ENCODE peak calls at places on chromosomes 4 and X, in six cellular contexts. B is endothelial cell of umbilical vein, W is fibroblast of lung, M is PC-3, R is mammary epithelial cell, C is neural progenitor cell. I is an unnamed sample.

GRCh38 chrX:74537011-74537390 is 77.4 kb downstream of the RLIM start:
- DNase-seq in B (peak; percentile 15), W (peak; percentile 47), M (no peak), R (no peak), C (no peak), I (no peak)

GRCh38 chr4:120725639-120726585 is 196.6 kb downstream of the PRDM5 start:
- DNase-seq in B (no peak), W (no peak), M (no peak), R (no peak), C (no peak), I (no peak)

GRCh38 chrX:47489507-47490275 is 6.7 kb upstream of the ZNF41 start:
- DNase-seq in B (no peak), W (no peak), M (no peak), R (no peak), C (no peak), I (no peak)

GRCh38 chr4:39565925-39566630 is 38.8 kb upstream of the UGDH start:
- DNase-seq in B (peak; percentile 51), W (peak; percentile 77), M (peak; percentile 77), R (peak; percentile 84), C (no peak), I (peak; percentile 54)

GRCh38 chr4:110681381-110681780 is 58.5 kb upstream of the PITX2 start:
- DNase-seq in B (no peak), W (no peak), M (no peak), R (no peak), C (no peak), I (no peak)

GRCh38 chrX:30939928-30940327 is 50.9 kb upstream of the TAB3 start:
- DNase-seq in B (no peak), W (no peak), M (no peak), R (no peak), C (no peak), I (no peak)

GRCh38 chrX:1150569-1151347 is 61.7 kb downstream of the CRLF2 start:
- DNase-seq in B (no peak), W (no peak), M (no peak), R (no peak), C (no peak), I (no peak)

GRCh38 chrX:85084770-85085393 is 81.2 kb downstream of the APOOL start:
- DNase-seq in B (peak; percentile 27), W (peak; percentile 46), M (peak; percentile 55), R (peak; percentile 14), C (peak; percentile 17), I (no peak)

GRCh38 chr4:150033937-150034336 is 44.3 kb upstream of the DCLK2 start:
- DNase-seq in B (peak; percentile 38), W (peak; percentile 69), M (peak; percentile 31), R (peak; percentile 25), C (no peak), I (no peak)

GRCh38 chr4:174464949-174465348 is 57.3 kb downstream of the HPGD start:
- DNase-seq in B (no peak), W (no peak), M (no peak), R (no peak), C (no peak), I (no peak)

GRCh38 chr4:53014881-53015280 is 152.8 kb downstream of the RASL11B start:
- DNase-seq in B (no peak), W (no peak), M (no peak), R (no peak), C (no peak), I (no peak)

GRCh38 chrX:103330601-103331397 is 760 bp downstream of the TCEAL7 start:
- DNase-seq in B (peak; percentile 12), W (peak; percentile 1), M (no peak), R (no peak), C (peak; percentile 69), I (no peak)

GRCh38 chr4:121599049-121599448 is 97.7 kb downstream of the ANXA5 start:
- DNase-seq in B (peak; percentile 40), W (no peak), M (no peak), R (no peak), C (no peak), I (no peak)

GRCh38 chr4:35559559-35560365 is 684.6 kb downstream of the ARAP2 start:
- DNase-seq in B (no peak), W (no peak), M (no peak), R (peak; percentile 0), C (peak; percentile 23), I (no peak)

GRCh38 chrX:139932077-139932900 is 564 bp downstream of the ATP11C start:
- DNase-seq in B (peak; percentile 22), W (peak; percentile 30), M (peak; percentile 31), R (peak; percentile 35), C (peak; percentile 77), I (no peak)

GRCh38 chrX:6614516-6614915 is 79.6 kb upstream of the VCX3A start:
- DNase-seq in B (no peak), W (no peak), M (no peak), R (no peak), C (peak; percentile 1), I (no peak)

GRCh38 chr4:121457278-121457875 is 76.6 kb upstream of the QRFPR start:
- DNase-seq in B (no peak), W (no peak), M (no peak), R (no peak), C (no peak), I (no peak)

GRCh38 chr4:8188743-8189550 is 10.1 kb upstream of the SH3TC1 start:
- DNase-seq in B (no peak), W (peak; percentile 48), M (peak; percentile 11), R (peak; percentile 98), C (no peak), I (peak; percentile 99)

GRCh38 chr4:76755756-76756155 is 142.2 kb downstream of the SOWAHB start:
- DNase-seq in B (no peak), W (no peak), M (no peak), R (no peak), C (no peak), I (no peak)

GRCh38 chr4:74267998-74268606 is 40.2 kb upstream of the EPGN start:
- DNase-seq in B (peak; percentile 14), W (peak; percentile 63), M (peak; percentile 94), R (peak; percentile 83), C (no peak), I (peak; percentile 28)

GRCh38 chr4:23058113-23058512 is 365.4 kb downstream of the GBA3 start:
- DNase-seq in B (no peak), W (no peak), M (no peak), R (no peak), C (no peak), I (no peak)

GRCh38 chr4:6692806-6693205 is 872 bp upstream of the S100P start:
- DNase-seq in B (no peak), W (peak; percentile 54), M (peak; percentile 72), R (peak; percentile 21), C (no peak), I (no peak)

GRCh38 chr4:6695660-6696581 is 2.2 kb downstream of the S100P start:
- DNase-seq in B (no peak), W (no peak), M (peak; percentile 92), R (peak; percentile 19), C (no peak), I (no peak)

GRCh38 chr4:6694177-6694901 is 661 bp downstream of the S100P start:
- DNase-seq in B (peak; percentile 21), W (no peak), M (no peak), R (no peak), C (no peak), I (no peak)

GRCh38 chr4:6692379-6692778 is 1.3 kb upstream of the S100P start:
- DNase-seq in B (no peak), W (no peak), M (no peak), R (no peak), C (no peak), I (no peak)

DNA sequence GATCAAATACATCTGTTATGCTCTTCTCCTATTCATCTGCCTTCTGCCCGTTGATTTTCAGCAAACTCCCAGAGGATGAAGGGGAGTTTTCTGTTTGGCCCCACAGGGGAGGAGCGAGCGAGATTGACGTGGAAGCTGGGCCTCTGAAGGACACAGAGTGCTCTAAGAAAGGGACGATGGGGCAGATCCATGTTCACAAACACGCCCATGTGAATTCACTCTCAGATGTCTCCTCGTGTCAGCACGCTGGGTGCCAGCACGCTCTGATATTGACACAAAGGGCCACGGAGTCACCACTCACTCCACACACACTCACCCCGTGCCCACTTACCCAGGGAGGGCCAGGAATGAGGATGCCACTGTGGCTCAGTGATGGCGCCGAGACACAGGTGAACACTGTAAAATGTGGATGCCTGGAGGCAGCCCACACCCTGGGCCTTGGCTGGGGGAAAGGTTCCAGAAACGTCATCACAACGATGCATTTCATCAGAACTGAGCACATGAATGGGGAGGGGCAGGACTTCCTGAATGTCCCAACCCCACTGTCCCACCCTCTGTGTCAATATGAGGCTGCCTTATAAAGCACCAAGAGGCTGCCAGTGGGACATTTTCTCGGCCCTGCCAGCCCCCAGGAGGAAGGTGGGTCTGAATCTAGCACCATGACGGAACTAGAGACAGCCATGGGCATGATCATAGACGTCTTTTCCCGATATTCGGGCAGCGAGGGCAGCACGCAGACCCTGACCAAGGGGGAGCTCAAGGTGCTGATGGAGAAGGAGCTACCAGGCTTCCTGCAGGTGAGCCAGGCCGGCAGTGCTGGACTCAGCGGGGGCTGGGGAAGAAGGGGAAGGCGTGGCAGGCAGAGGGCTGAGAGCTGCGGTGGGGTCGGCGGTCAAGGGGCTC is at the start of gene S100P:
- DNase-seq in B (no peak), W (no peak), M (peak; percentile 57), R (no peak), C (no peak), I (no peak)
- H3K4me1 ChIP-seq in B (peaks cover 8% of the 10 kb centered on the region), W (peaks cover 11% of the 10 kb centered on the region), M (peaks cover 66% of the 10 kb centered on the region), R (peaks cover 31% of the 10 kb centered on the region), C (no peaks in the 10 kb centered on the region), I (peaks cover 33% of the 10 kb centered on the region)

DNA sequence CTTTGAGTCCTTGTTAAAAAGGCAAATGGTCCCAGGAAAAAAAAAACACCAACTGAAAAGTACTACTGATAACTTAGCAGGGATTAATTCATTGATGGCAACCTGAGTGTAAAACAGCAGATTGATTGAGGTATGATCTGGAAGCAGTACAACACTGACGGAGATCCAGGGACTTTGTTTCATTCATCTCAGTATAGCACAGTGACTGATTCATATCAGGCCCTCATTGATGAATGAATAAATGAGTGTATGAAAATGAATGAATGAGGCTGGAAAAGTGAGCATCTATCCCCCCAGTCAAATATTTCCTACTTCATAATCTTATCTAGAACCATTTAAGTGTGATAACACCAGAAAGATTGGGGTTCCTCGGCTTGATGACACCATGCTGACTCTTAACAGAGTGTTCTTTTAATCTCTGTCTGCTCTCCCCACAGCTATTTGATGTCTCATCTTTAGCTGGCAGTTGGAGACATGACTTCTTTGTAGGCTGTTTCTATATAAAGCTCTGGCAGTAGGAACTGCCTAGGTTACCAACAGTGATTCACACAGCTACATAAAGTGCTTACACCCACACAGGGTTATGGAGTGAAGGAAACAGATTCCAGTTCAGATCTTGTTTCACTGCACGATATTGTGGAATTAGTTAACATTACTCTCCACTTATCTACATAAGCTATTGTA is 18.6 kb upstream of the RNF128 start:
- DNase-seq in B (no peak), W (peak; percentile 80), M (peak; percentile 78), R (peak; percentile 94), C (no peak), I (peak; percentile 66)
- H3K9ac ChIP-seq in B (no peak overlapping the region), W (no peak overlapping the region), M (peak overlapping the region; percentile 11), R (peak overlapping the region; percentile 15), C (no peak overlapping the region), I (peak overlapping the region; percentile 34)

DNA sequence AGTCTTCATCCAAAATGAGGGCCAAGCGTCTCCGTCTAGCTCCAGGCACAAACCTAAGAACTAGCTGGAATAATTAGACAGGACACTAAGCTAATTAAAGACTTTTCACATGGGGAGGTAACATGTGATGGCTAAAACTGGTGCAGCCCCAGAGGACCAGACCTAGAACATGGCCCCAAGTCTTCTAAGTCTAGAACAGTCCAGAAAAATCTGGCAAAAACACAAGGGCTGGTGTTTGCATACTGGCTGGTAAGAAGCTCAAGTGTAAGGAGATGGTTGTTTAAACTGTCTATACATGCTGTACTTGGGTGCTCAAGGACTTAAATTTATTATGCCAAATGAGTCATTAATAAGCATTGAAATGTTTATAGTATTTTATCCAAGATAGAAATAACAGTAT is 10.0 kb downstream of the SH3KBP1 start:
- DNase-seq in B (no peak), W (no peak), M (no peak), R (no peak), C (no peak), I (no peak)
- H3K79me2 ChIP-seq in B (no peaks in the 10 kb centered on the region), W (no peaks in the 10 kb centered on the region), M (peaks cover 2% of the 10 kb centered on the region), R (peaks cover 1% of the 10 kb centered on the region), C (no peaks in the 10 kb centered on the region), I (no peaks in the 10 kb centered on the region)

GRCh38 chrX:79270401-79270800 is 96.7 kb downstream of the ITM2A start:
- DNase-seq in B (peak; percentile 2), W (no peak), M (no peak), R (no peak), C (peak; percentile 66), I (no peak)
- H3K4me1 ChIP-seq in B (no peaks in the 10 kb centered on the region), W (no peaks in the 10 kb centered on the region), M (no peaks in the 10 kb centered on the region), R (no peaks in the 10 kb centered on the region), C (no peaks in the 10 kb centered on the region), I (no peaks in the 10 kb centered on the region)

I was measured in keratinocyte.